ENCODE peak calls at places on chromosomes 13 and 19, in four cellular contexts. One of them, this sample, is unnamed.

GRCh38 chr19:9935409-9936062 is 779 bp downstream of the OLFM2 start:
- DNase-seq in H1: peak; percentile 59
- DNase-seq in HepG2: no peak
- DNase-seq in GM12878: no peak
- DNase-seq in this sample: no peak

GRCh38 chr13:75405976-75406703 is 75.8 kb downstream of the TBC1D4 start:
- DNase-seq in HepG2: no peak
- DNase-seq in H1: no peak
- DNase-seq in GM12878: no peak
- DNase-seq in this sample: no peak

GRCh38 chr19:883661-884211 is 9.3 kb downstream of the MED16 start:
- DNase-seq in GM12878: no peak
- DNase-seq in HepG2: no peak
- DNase-seq in H1: no peak
- DNase-seq in this sample: no peak

GRCh38 chr19:44848805-44849457 is 2.8 kb downstream of the NECTIN2 start:
- DNase-seq in HepG2: no peak
- DNase-seq in H1: peak; percentile 74
- DNase-seq in GM12878: no peak
- DNase-seq in this sample: no peak

GRCh38 chr19:34731019-34731829 is 2.8 kb upstream of the ZNF181 start:
- DNase-seq in H1: no peak
- DNase-seq in GM12878: no peak
- DNase-seq in HepG2: no peak
- DNase-seq in this sample: no peak

GRCh38 chr19:5988520-5989387 is 10.8 kb upstream of the RANBP3 start:
- DNase-seq in HepG2: no peak
- DNase-seq in H1: no peak
- DNase-seq in GM12878: no peak
- DNase-seq in this sample: no peak

GRCh38 chr19:35963514-35963913 is 27.3 kb downstream of the LRFN3 start:
- DNase-seq in GM12878: no peak
- DNase-seq in H1: peak; percentile 88
- DNase-seq in HepG2: peak; percentile 34
- DNase-seq in this sample: peak; percentile 51

GRCh38 chr13:100674363-100674847 is at the start of gene TMTC4:
- DNase-seq in GM12878: no peak
- DNase-seq in H1: no peak
- DNase-seq in HepG2: peak; percentile 7
- DNase-seq in this sample: no peak

GRCh38 chr19:34734601-34735103 is 609 bp downstream of the ZNF181 start:
- DNase-seq in H1: no peak
- DNase-seq in HepG2: no peak
- DNase-seq in GM12878: no peak
- DNase-seq in this sample: no peak

GRCh38 chr13:107025991-107026390 is 458.1 kb upstream of the ARGLU1 start:
- DNase-seq in HepG2: no peak
- DNase-seq in H1: no peak
- DNase-seq in GM12878: no peak
- DNase-seq in this sample: no peak

GRCh38 chr19:41298327-41298964 is 11.5 kb upstream of the CCDC97 start:
- DNase-seq in GM12878: no peak
- DNase-seq in HepG2: no peak
- DNase-seq in H1: no peak
- DNase-seq in this sample: peak; percentile 33

GRCh38 chr19:55832676-55833075 is 877 bp upstream of the NLRP11 start:
- DNase-seq in HepG2: no peak
- DNase-seq in H1: no peak
- DNase-seq in GM12878: no peak
- DNase-seq in this sample: no peak

GRCh38 chr13:42746846-42747245 is 34.5 kb upstream of the FAM216B start:
- DNase-seq in GM12878: no peak
- DNase-seq in H1: no peak
- DNase-seq in HepG2: no peak
- DNase-seq in this sample: no peak

GRCh38 chr13:92103673-92104296 is 705.4 kb downstream of the GPC5 start:
- DNase-seq in GM12878: no peak
- DNase-seq in HepG2: no peak
- DNase-seq in H1: no peak
- DNase-seq in this sample: no peak

GRCh38 chr13:20489185-20489820 is 36.4 kb downstream of the CRYL1 start:
- DNase-seq in HepG2: no peak
- DNase-seq in H1: no peak
- DNase-seq in GM12878: no peak
- DNase-seq in this sample: no peak

GRCh38 chr13:39603424-39603947 is 493 bp upstream of the LHFPL6 start:
- DNase-seq in H1: peak; percentile 63
- DNase-seq in GM12878: no peak
- DNase-seq in HepG2: no peak
- DNase-seq in this sample: no peak

GRCh38 chr13:47890146-47890814 is 110.8 kb downstream of the SUCLA2 start:
- DNase-seq in GM12878: no peak
- DNase-seq in H1: no peak
- DNase-seq in HepG2: no peak
- DNase-seq in this sample: no peak

GRCh38 chr19:13978306-13978705 is 26.0 kb downstream of the DCAF15 start:
- DNase-seq in GM12878: no peak
- DNase-seq in H1: peak; percentile 98
- DNase-seq in HepG2: no peak
- DNase-seq in this sample: peak; percentile 95

GRCh38 chr13:46530084-46530935 is 22.7 kb upstream of the LRCH1 start:
- DNase-seq in HepG2: no peak
- DNase-seq in GM12878: no peak
- DNase-seq in H1: no peak
- DNase-seq in this sample: no peak

GRCh38 chr13:88592105-88592504 is 920.9 kb downstream of the SLITRK5 start:
- DNase-seq in HepG2: no peak
- DNase-seq in GM12878: no peak
- DNase-seq in H1: no peak
- DNase-seq in this sample: no peak

GRCh38 chr13:39106216-39106995 is 68.2 kb downstream of the NHLRC3 start:
- DNase-seq in H1: no peak
- DNase-seq in GM12878: no peak
- DNase-seq in HepG2: peak; percentile 4
- DNase-seq in this sample: no peak

DNA sequence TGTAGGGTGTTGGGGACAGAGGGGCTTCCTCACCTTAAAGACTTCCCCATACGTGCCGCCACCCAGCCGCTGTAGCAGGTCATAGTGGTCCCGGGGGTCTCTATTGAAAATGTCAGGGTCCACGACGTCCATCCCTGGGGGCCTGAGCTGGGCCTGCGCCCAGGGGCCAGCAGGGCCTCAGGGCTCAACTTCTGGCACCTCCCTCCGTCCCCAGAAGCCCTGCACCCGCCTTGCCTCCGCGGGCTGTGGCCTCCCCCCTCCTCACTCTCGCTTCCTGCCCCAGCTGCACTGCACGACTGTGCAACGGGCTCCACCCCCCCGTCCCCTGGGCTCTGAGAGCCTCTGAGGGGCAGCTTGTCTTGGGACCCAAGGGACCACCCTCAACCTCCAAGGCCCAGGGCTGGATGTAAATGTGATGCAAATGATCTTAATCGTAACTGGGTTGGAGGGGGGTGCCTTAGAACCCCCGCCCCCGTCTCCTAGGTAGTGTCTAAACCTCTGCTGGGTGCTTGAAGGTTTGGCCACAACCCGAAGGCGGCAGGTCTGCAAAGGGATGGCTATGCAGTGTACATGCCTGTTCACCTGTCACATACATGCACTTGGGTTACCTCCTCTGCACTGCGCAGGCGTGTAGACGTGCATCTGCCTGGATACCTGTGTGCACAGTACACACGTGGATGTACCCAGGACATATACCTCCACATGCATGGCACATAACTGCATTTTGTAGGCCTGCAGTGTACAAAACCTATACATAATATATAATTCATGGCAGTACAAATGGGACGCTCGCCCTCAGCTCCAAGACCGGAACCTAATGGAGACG is at the start of gene MAP4K1:
- DNase-seq in HepG2: no peak
- DNase-seq in GM12878: peak; percentile 88
- DNase-seq in H1: no peak
- DNase-seq in this sample: no peak
- TF ChIP-seq ZNF274 in HepG2: no peak
- TF ChIP-seq ZNF274 in GM12878: no peak
- TF ChIP-seq ZNF274 in H1: no peak
- TF ChIP-seq ZNF274 in this sample: no peak

GRCh38 chr13:23871616-23872220 is 17.5 kb downstream of the MIPEP start:
- DNase-seq in GM12878: no peak
- DNase-seq in HepG2: peak; percentile 39
- DNase-seq in H1: no peak
- DNase-seq in this sample: no peak
- TF ChIP-seq SUZ12 in GM12878: no peak
- TF ChIP-seq SUZ12 in HepG2: no peak
- TF ChIP-seq SUZ12 in H1: no peak
- TF ChIP-seq SUZ12 in this sample: no peak

GRCh38 chr19:58044391-58044790 is 10.6 kb downstream of the ZSCAN1 start:
- DNase-seq in GM12878: no peak
- DNase-seq in H1: no peak
- DNase-seq in HepG2: no peak
- DNase-seq in this sample: no peak
- TF ChIP-seq ZNF274 in GM12878: no peak
- TF ChIP-seq ZNF274 in H1: no peak
- TF ChIP-seq ZNF274 in HepG2: no peak
- TF ChIP-seq ZNF274 in this sample: no peak

DNA sequence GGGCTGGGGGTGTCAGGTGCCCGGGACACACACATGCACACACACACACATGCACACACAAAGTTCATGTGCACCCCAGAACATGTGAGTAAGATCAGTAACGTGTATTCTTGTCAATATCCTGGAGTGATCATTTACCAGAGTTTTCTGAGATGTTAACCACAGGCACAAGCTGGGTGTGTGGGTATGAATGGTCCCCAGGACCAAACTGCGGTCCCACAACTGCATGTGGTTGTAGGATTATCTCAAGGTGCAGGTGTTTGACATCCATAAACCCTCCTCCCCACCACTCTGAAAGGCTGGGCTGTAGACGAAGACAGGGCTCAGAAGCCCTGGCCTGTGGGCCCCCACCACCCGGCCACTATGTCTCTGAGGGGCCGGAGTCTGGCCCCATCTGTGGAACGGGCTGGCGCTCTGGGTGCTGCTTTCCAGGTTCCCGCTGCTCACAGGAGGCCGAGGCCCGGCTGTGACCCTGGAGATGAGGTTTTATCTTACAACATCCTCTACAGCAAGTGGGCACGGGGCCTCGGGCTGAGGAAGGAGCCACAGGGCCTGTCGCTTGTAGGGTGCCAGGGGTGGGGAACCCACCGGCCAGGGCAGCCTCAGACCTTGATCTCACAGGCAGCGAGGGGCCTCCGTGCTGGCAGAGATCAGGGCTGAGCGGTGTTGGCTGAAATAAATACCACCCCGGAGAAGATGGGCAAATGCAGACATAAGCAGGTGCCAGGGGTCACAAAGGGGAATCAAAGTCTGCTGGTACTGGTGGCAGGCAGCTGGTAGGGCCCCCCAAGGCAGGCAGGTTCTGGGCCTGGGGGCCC is 4.3 kb downstream of the F2RL3 start:
- DNase-seq in GM12878: no peak
- DNase-seq in HepG2: no peak
- DNase-seq in H1: no peak
- DNase-seq in this sample: no peak
- TF ChIP-seq SUZ12 in GM12878: no peak
- TF ChIP-seq SUZ12 in HepG2: no peak
- TF ChIP-seq SUZ12 in H1: no peak
- TF ChIP-seq SUZ12 in this sample: no peak

This sample was measured in NT2/D1.